ENCODE peak calls at places on chromosomes 11 and 22, in nine cellular contexts. T is ELR; P is stimulated activated naive B cell treated with anti-CD40 and anti-IgM and Interleukin-4, amounts not matched to agents 10 μg/mL and 1 μg/mL and 100 μg/mL, for 72 hours; F is germinal center; X is substantia nigra; R is activated CD4-positive, CD25-positive, alpha-beta regulatory T cell; K is hippocampal formation; O is EL; D is iPS-NIHi11. L is an unnamed sample.

GRCh38 chr11:57094206-57094940 is 87.4 kb upstream of the LRRC55 start:
- DNase-seq in T (peak; percentile 23), P (no peak), F (no peak), X (no peak), R (no peak), K (no peak), O (peak; percentile 14), D (no peak), L (no peak)

GRCh38 chr11:115535781-115536180 is 31.6 kb upstream of the CADM1 start:
- DNase-seq in T (no peak), P (no peak), F (no peak), X (no peak), R (no peak), K (no peak), O (no peak), D (no peak), L (no peak)

GRCh38 chr22:41696714-41697113 is 2.6 kb upstream of the MEI1 start:
- DNase-seq in T (no peak), P (no peak), F (no peak), X (no peak), R (no peak), K (no peak), O (no peak), D (no peak), L (no peak)

GRCh38 chr22:24592846-24593809 is at the start of gene LRRC75B:
- DNase-seq in T (peak; percentile 90), P (peak; percentile 47), F (peak; percentile 75), X (peak; percentile 67), R (no peak), K (peak; percentile 62), O (peak; percentile 91), D (peak; percentile 99), L (peak; percentile 96)

GRCh38 chr11:2774173-2775082 is 74.6 kb upstream of the KCNQ1OT1 start:
- DNase-seq in T (no peak), P (no peak), F (no peak), X (no peak), R (no peak), K (no peak), O (no peak), D (peak; percentile 8), L (no peak)

GRCh38 chr11:66867425-66868040 is 10.7 kb downstream of the LRFN4 start:
- DNase-seq in T (peak; percentile 25), P (no peak), F (no peak), X (no peak), R (no peak), K (no peak), O (no peak), D (no peak), L (no peak)

GRCh38 chr11:76361365-76361764 is 19.6 kb downstream of the THAP12 start:
- DNase-seq in T (no peak), P (no peak), F (no peak), X (no peak), R (no peak), K (no peak), O (no peak), D (no peak), L (no peak)

GRCh38 chr11:72307439-72307838 is 63.5 kb upstream of the PHOX2A start:
- DNase-seq in T (no peak), P (no peak), F (no peak), X (no peak), R (no peak), K (no peak), O (no peak), D (no peak), L (no peak)

GRCh38 chr11:30635401-30635989 is 49.3 kb upstream of the MPPED2 start:
- DNase-seq in T (no peak), P (no peak), F (no peak), X (peak; percentile 80), R (no peak), K (peak; percentile 76), O (no peak), D (peak; percentile 80), L (peak; percentile 32)

GRCh38 chr22:50105529-50106100 is 15.8 kb downstream of the MOV10L1 start:
- DNase-seq in T (peak; percentile 20), P (no peak), F (no peak), X (no peak), R (no peak), K (no peak), O (peak; percentile 35), D (no peak), L (no peak)

GRCh38 chr11:35235944-35236666 is 97.1 kb downstream of the CD44 start:
- DNase-seq in T (peak; percentile 88), P (no peak), F (no peak), X (no peak), R (no peak), K (no peak), O (peak; percentile 48), D (no peak), L (no peak)

GRCh38 chr11:124751391-124751740 is 689 bp downstream of the VSIG2 start:
- DNase-seq in T (no peak), P (no peak), F (no peak), X (no peak), R (no peak), K (no peak), O (no peak), D (no peak), L (no peak)

GRCh38 chr11:122306776-122307479 is 190.9 kb upstream of the BLID start:
- DNase-seq in T (no peak), P (no peak), F (no peak), X (peak; percentile 23), R (no peak), K (peak; percentile 14), O (no peak), D (peak; percentile 74), L (no peak)

GRCh38 chr11:82092904-82093303 is 640.8 kb downstream of the FAM181B start:
- DNase-seq in T (no peak), P (no peak), F (no peak), X (no peak), R (no peak), K (no peak), O (no peak), D (no peak), L (no peak)

GRCh38 chr22:38239101-38239761 is 33.6 kb downstream of the TMEM184B start:
- DNase-seq in T (peak; percentile 98), P (no peak), F (no peak), X (peak; percentile 60), R (no peak), K (peak; percentile 77), O (peak; percentile 98), D (no peak), L (peak; percentile 78)